ENCODE peak calls at places on chromosomes 6 and 20, in seven cellular contexts. B, N, G, U, X, Z and J are unnamed samples.

GRCh38 chr6:25414755-25415154 is 135.6 kb downstream of the CARMIL1 start:
- DNase-seq in N (no peak), G (no peak), U (no peak), Z (no peak), X (no peak), B (no peak), J (no peak)

GRCh38 chr6:157974341-157974894 is 7.2 kb upstream of the SYNJ2 start:
- DNase-seq in B (no peak), N (no peak), U (no peak), Z (no peak), X (no peak), G (no peak), J (no peak)

GRCh38 chr6:43628392-43629103 is 516 bp downstream of the GTPBP2 start:
- DNase-seq in G (peak), Z (peak), U (peak), X (peak), B (peak), N (peak), J (peak)

GRCh38 chr6:56984374-56984773 is 29.5 kb downstream of the BEND6 start:
- DNase-seq in X (no peak), N (no peak), B (no peak), Z (no peak), U (no peak), G (no peak), J (no peak)

GRCh38 chr6:31907158-31907813 is 5.4 kb upstream of the ZBTB12 start:
- DNase-seq in N (no peak), X (no peak), B (no peak), U (peak), G (peak), Z (no peak), J (no peak)

GRCh38 chr20:3398681-3399252 is 8.7 kb downstream of the DNAAF9 start:
- DNase-seq in X (no peak), G (no peak), Z (no peak), B (no peak), N (no peak), U (no peak), J (no peak)

GRCh38 chr6:105898286-105898685 is 187.8 kb upstream of the PRDM1 start:
- DNase-seq in G (no peak), X (no peak), Z (no peak), B (no peak), N (no peak), U (no peak), J (no peak)

GRCh38 chr6:169831450-169832246 is 80.2 kb downstream of the ERMARD start:
- DNase-seq in Z (peak), N (peak), G (peak), X (peak), U (peak), B (peak), J (peak)

GRCh38 chr6:27755768-27756167 is 156.4 kb downstream of the OR2B2 start:
- DNase-seq in Z (no peak), N (no peak), G (no peak), X (no peak), B (no peak), U (no peak), J (no peak)

GRCh38 chr6:87722831-87723726 is 21.0 kb upstream of the AKIRIN2 start:
- DNase-seq in G (peak), N (peak), B (peak), X (peak), U (peak), Z (peak), J (peak)

GRCh38 chr20:45487231-45487635 is 17.7 kb downstream of the WFDC2 start:
- DNase-seq in G (peak), N (no peak), Z (peak), X (no peak), U (no peak), B (no peak), J (no peak)

GRCh38 chr20:43751167-43752050 is 24.6 kb upstream of the GTSF1L start:
- DNase-seq in X (no peak), N (peak), B (no peak), U (no peak), Z (no peak), G (no peak), J (no peak)

GRCh38 chr20:25369529-25369928 is 21.1 kb downstream of the ABHD12 start:
- DNase-seq in Z (no peak), G (no peak), X (no peak), N (no peak), B (no peak), U (no peak), J (no peak)

GRCh38 chr6:73565767-73566485 is 45.1 kb upstream of the EEF1A1 start:
- DNase-seq in B (no peak), N (no peak), G (peak), X (no peak), U (peak), Z (no peak), J (no peak)

GRCh38 chr6:10276106-10276505 is 138.8 kb downstream of the TFAP2A start:
- DNase-seq in N (no peak), Z (no peak), U (no peak), X (no peak), G (no peak), B (no peak), J (no peak)

GRCh38 chr6:113994934-113995342 is 24.0 kb upstream of the HDAC2 start:
- DNase-seq in N (peak), X (peak), G (peak), U (peak), B (no peak), Z (no peak), J (no peak)

GRCh38 chr6:47302043-47302442 is 7.7 kb downstream of the TNFRSF21 start:
- DNase-seq in B (no peak), G (no peak), Z (no peak), X (no peak), U (no peak), N (no peak), J (no peak)

GRCh38 chr6:113187671-113188070 is 669.5 kb upstream of the MARCKS start:
- DNase-seq in U (no peak), X (no peak), B (no peak), N (no peak), Z (no peak), G (no peak), J (no peak)

GRCh38 chr20:34369265-34369664 is 6.2 kb downstream of the ITCH start:
- DNase-seq in B (no peak), U (no peak), N (no peak), X (no peak), G (no peak), Z (no peak), J (peak)

GRCh38 chr20:45822863-45823262 is 4.2 kb downstream of the TNNC2 start:
- DNase-seq in U (no peak), Z (peak), X (peak), G (no peak), N (peak), B (no peak), J (no peak)

GRCh38 chr20:36888880-36889516 is 13.1 kb downstream of the TLDC2 start:
- DNase-seq in N (no peak), G (no peak), U (no peak), B (no peak), Z (peak), X (no peak), J (no peak)

GRCh38 chr6:52570291-52570700 is 6.6 kb downstream of the TRAM2 start:
- DNase-seq in Z (no peak), U (no peak), N (no peak), X (no peak), B (peak), G (no peak), J (no peak)

GRCh38 chr6:111997863-111998191 is 56.1 kb upstream of the CCN6 start:
- DNase-seq in B (no peak), G (no peak), X (no peak), U (no peak), Z (no peak), N (no peak), J (peak)

GRCh38 chr6:4668271-4669179 is 107.7 kb upstream of the CDYL start:
- DNase-seq in Z (no peak), B (no peak), N (no peak), U (no peak), X (peak), G (no peak), J (no peak)

GRCh38 chr6:52361347-52361944 is 505 bp upstream of the PAQR8 start:
- DNase-seq in U (no peak), X (peak), B (no peak), Z (no peak), N (no peak), G (no peak), J (no peak)

GRCh38 chr6:116447496-116448011 is 13.6 kb upstream of the CALHM6 start:
- DNase-seq in U (no peak), Z (no peak), G (no peak), X (no peak), N (no peak), B (no peak), J (no peak)

GRCh38 chr6:30646450-30647038 is 389 bp upstream of the C6orf136 start:
- DNase-seq in G (peak), X (peak), N (no peak), B (peak), U (no peak), Z (no peak), J (no peak)

GRCh38 chr6:81075974-81076373 is 676.5 kb downstream of the TENT5A start:
- DNase-seq in Z (no peak), U (peak), G (peak), B (no peak), X (no peak), N (no peak), J (no peak)

GRCh38 chr6:122696079-122696478 is 83.4 kb upstream of the FABP7 start:
- DNase-seq in B (no peak), Z (no peak), G (no peak), U (no peak), N (peak), X (no peak), J (no peak)

GRCh38 chr6:35025241-35026188 is 115.6 kb downstream of the TCP11 start:
- DNase-seq in B (no peak), Z (no peak), G (no peak), N (no peak), U (no peak), X (no peak), J (no peak)
- TF ChIP-seq CTCF in B (no peak), Z (no peak), G (peak), N (no peak), U (peak), X (no peak), J (no peak)

GRCh38 chr6:14549319-14549770 is 431.8 kb downstream of the CD83 start:
- DNase-seq in G (peak), Z (no peak), X (peak), B (no peak), N (no peak), U (no peak), J (no peak)
- H3K27ac ChIP-seq in G (no peak), Z (no peak), X (peak), B (no peak), N (no peak), U (no peak), J (no peak)

GRCh38 chr6:145199961-145200360 is 535.4 kb downstream of the EPM2A start:
- DNase-seq in B (no peak), X (no peak), U (peak), N (no peak), G (no peak), Z (no peak), J (no peak)
- TF ChIP-seq CTCF in B (no peak), X (no peak), U (no peak), N (no peak), G (no peak), Z (no peak), J (no peak)

GRCh38 chr6:150298029-150298380 is 70.8 kb upstream of the IYD start:
- DNase-seq in X (no peak), B (no peak), Z (no peak), N (peak), G (no peak), U (no peak), J (no peak)

GRCh38 chr6:150299873-150300485 is 68.8 kb upstream of the IYD start:
- DNase-seq in N (no peak), Z (no peak), X (no peak), B (no peak), G (no peak), U (no peak), J (no peak)

GRCh38 chr6:150296890-150297289 is 71.9 kb upstream of the IYD start:
- DNase-seq in B (no peak), U (no peak), Z (no peak), N (no peak), X (no peak), G (no peak), J (no peak)

GRCh38 chr6:150297327-150298028 is 71.3 kb upstream of the IYD start:
- DNase-seq in X (peak), G (no peak), B (no peak), Z (no peak), N (peak), U (no peak), J (no peak)

GRCh38 chr6:150298676-150299075 is 70.1 kb upstream of the IYD start:
- DNase-seq in B (no peak), G (no peak), X (no peak), Z (no peak), N (no peak), U (no peak), J (no peak)
- H3K27ac ChIP-seq in B (no peak), G (no peak), X (no peak), Z (no peak), N (peak), U (no peak), J (no peak)

GRCh38 chr20:973785-974194 is 28.3 kb downstream of the RSPO4 start:
- DNase-seq in X (peak), U (peak), G (peak), N (peak), Z (no peak), B (peak), J (no peak)
- TF ChIP-seq CTCF in X (no peak), U (peak), G (peak), N (no peak), Z (peak), B (peak), J (no peak)

DNA sequence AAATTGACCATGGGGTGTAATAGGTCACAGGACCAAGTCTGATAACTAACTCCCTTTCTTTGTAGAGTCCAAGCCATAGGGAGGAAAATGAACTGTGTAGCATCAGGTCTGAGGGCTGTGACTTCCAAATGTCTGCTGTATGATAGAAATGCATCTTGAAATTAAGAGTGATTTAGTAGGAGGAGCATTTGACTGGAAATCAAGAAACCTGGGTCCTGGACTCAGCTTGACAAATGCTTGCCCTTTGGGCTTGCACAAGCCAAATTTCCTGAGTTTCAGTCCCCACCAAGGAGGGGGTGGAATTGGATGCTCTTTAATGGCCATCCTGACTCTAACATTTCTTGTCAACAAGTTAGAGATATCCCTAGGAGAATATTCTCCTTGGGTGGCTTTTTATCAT is 187.0 kb downstream of the PDE7B start:
- DNase-seq in G (no peak), N (no peak), X (no peak), B (no peak), U (no peak), Z (no peak), J (no peak)
- H3K27ac ChIP-seq in G (no peak), N (no peak), X (peak), B (peak), U (no peak), Z (no peak), J (peak)

GRCh38 chr6:79694623-79695311 is 63.6 kb downstream of the SH3BGRL2 start:
- DNase-seq in U (no peak), N (no peak), X (no peak), Z (no peak), B (no peak), G (peak), J (no peak)
- TF ChIP-seq CTCF in U (no peak), N (no peak), X (no peak), Z (no peak), B (no peak), G (peak), J (no peak)

GRCh38 chr20:17990278-17990972 is 21.6 kb downstream of the MGME1 start:
- DNase-seq in U (no peak), N (no peak), Z (no peak), X (no peak), B (no peak), G (no peak), J (no peak)

GRCh38 chr20:17993546-17993945 is 24.7 kb downstream of the MGME1 start:
- DNase-seq in G (no peak), B (no peak), Z (no peak), U (no peak), X (no peak), N (no peak), J (no peak)

GRCh38 chr20:17995967-17996819 is 27.4 kb downstream of the MGME1 start:
- DNase-seq in G (peak), Z (no peak), X (peak), U (peak), N (peak), B (peak), J (no peak)

GRCh38 chr20:17992847-17993508 is 24.2 kb downstream of the MGME1 start:
- DNase-seq in N (no peak), Z (no peak), B (no peak), U (no peak), X (no peak), G (no peak), J (no peak)

DNA sequence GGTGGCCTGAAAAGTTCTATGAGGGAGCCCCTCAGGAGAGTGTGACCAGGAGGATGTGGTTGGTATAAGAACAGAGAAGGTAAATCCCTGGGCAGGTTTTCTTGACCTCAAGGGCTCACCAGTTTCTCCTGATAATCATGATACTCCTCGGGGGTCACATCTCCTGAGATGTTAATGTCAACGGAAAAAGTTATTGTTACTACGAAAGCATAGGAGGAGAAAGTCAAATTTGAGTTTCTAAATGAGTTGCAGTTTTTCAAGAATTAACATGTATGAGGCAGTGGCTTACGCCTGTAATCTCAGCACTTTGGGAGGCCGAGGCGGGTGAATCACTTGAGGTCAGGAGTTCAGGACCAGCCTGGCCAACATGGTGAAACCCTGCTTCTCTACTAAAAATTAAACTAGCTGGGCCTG is 23.4 kb downstream of the MGME1 start:
- DNase-seq in Z (no peak), X (no peak), G (no peak), U (no peak), B (no peak), N (no peak), J (no peak)
- H3K27ac ChIP-seq in Z (no peak), X (no peak), G (no peak), U (no peak), B (no peak), N (peak), J (no peak)

DNA sequence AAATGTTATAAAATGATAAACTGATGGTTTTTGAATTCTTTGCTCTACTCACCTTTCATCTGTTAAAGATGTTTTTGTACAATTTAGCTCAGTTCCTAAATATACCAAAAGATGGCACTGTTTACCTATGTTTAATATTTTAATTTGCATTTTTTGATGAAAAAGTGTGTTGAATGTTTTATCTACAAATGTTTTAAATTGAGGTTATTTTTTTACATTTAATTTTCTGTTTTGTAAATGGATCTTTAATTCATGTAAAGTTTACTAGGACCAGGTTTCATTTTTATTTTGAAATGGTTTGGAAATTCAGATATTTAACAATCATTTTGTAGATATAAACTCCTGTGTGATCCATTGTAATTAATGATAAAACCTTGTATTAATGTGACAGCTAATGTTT is 30.0 kb downstream of the CDKAL1 start:
- DNase-seq in B (no peak), N (peak), X (no peak), G (peak), U (no peak), Z (no peak), J (no peak)
- TF ChIP-seq CTCF in B (peak), N (peak), X (peak), G (peak), U (peak), Z (peak), J (peak)

GRCh38 chr6:131063028-131063763 is at the start of gene EPB41L2:
- DNase-seq in Z (peak), N (peak), X (peak), G (peak), U (peak), B (peak), J (peak)
- H3K27ac ChIP-seq in Z (peak), N (peak), X (peak), G (peak), U (peak), B (peak), J (peak)